ENCODE peak calls at places on chromosomes 4 and X, in nine cellular contexts. X, L, S, G, H, V, T, E and W are unnamed samples.

GRCh38 chr4:140188975-140189374 is 35.0 kb upstream of the MAML3 start:
- DNase-seq in S (no peak), T (no peak), G (no peak), E (peak), L (no peak), X (no peak), V (peak), H (peak), W (no peak)

GRCh38 chr4:164876680-164877324 is at the start of gene APELA:
- DNase-seq in V (no peak), T (peak), L (no peak), G (no peak), X (no peak), H (no peak), E (peak), S (no peak), W (no peak)

GRCh38 chr4:11799182-11799581 is 370.5 kb upstream of the HS3ST1 start:
- DNase-seq in H (no peak), L (no peak), E (no peak), V (no peak), S (peak), G (no peak), X (no peak), T (no peak), W (no peak)

GRCh38 chr4:89506866-89507494 is 199.4 kb upstream of the GPRIN3 start:
- DNase-seq in V (no peak), G (no peak), E (no peak), L (no peak), S (no peak), H (no peak), X (no peak), T (no peak), W (no peak)

GRCh38 chr4:166165829-166166420 is 292.9 kb downstream of the TLL1 start:
- DNase-seq in E (peak), T (peak), H (no peak), L (no peak), S (peak), V (no peak), G (peak), X (peak), W (peak)

GRCh38 chrX:11105080-11105479 is 6.1 kb upstream of the HCCS start:
- DNase-seq in G (no peak), T (no peak), X (peak), H (no peak), L (no peak), S (no peak), E (no peak), V (no peak), W (no peak)

GRCh38 chr4:2064276-2064991 is 5.3 kb downstream of the NAT8L start:
- DNase-seq in H (no peak), X (no peak), E (no peak), L (no peak), T (no peak), S (peak), G (peak), V (peak), W (no peak)

GRCh38 chr4:16206301-16206700 is 20.0 kb downstream of the TAPT1 start:
- DNase-seq in S (no peak), H (no peak), G (no peak), X (no peak), L (no peak), V (no peak), T (no peak), E (no peak), W (no peak)

GRCh38 chrX:39125834-39126233 is 324.6 kb downstream of the MID1IP1 start:
- DNase-seq in E (no peak), L (no peak), S (no peak), X (no peak), V (no peak), T (no peak), H (no peak), G (no peak), W (no peak)

GRCh38 chrX:3141031-3141430 is 99.8 kb downstream of the ARSF start:
- DNase-seq in T (no peak), X (no peak), H (no peak), S (no peak), E (no peak), G (no peak), V (no peak), L (no peak), W (no peak)

GRCh38 chrX:3143043-3143799 is 102.0 kb downstream of the ARSF start:
- DNase-seq in G (no peak), X (peak), H (no peak), T (no peak), E (no peak), S (no peak), L (no peak), V (no peak), W (no peak)

GRCh38 chrX:3145716-3146115 is 104.4 kb downstream of the ARSF start:
- DNase-seq in L (no peak), S (no peak), T (no peak), H (no peak), V (no peak), G (no peak), E (no peak), X (no peak), W (no peak)

GRCh38 chrX:3144651-3145050 is 103.4 kb downstream of the ARSF start:
- DNase-seq in T (no peak), L (no peak), G (no peak), H (no peak), E (no peak), S (no peak), X (no peak), V (no peak), W (no peak)

DNA sequence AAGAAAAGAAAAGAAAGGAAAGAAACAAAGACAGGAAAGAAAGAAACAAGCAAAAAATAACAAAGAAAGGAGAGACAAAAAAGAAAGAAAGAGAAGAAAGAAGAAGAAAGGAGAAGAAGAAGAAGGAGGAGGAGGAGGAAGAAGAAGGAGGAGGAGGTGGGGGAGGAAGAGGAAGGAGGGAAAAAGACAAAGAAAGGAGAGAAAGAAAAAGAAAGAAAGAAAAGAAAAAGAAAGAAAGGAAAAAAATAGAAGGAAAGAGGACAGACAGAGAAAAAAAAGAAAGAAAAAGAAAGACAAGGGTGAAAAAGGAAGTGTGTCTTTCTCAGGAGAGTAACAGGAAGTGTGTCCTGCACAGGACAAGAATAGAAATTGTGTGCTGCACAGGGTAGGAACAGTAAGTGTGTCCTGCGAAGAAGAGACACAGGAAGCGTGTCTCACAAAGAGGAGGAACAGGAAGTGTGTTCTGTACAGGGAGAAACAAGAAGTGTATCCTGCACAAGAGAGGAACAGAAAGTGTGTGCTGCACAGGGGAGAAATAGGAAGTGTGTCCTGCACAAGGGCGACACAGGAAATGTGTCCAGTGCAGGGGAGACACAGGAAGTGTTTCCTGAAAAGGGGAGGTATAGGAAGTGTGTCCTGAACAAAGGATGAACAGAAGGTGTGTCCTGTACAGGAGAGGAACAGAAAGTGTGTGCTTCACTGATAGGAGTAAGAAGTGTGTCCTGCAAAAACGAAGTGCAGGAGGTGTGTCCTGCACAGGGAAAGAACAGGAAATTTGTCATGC is 101.2 kb downstream of the ARSF start:
- DNase-seq in G (no peak), L (no peak), V (no peak), H (no peak), E (no peak), S (no peak), T (no peak), X (peak), W (no peak)
- H3K4me3 ChIP-seq in G (no peak), L (no peak), V (no peak), H (no peak), E (no peak), S (no peak), T (no peak), X (no peak), W (no peak)

GRCh38 chrX:63810746-63811145 is 25.7 kb upstream of the ARHGEF9 start:
- DNase-seq in V (no peak), H (no peak), S (no peak), E (no peak), L (no peak), T (no peak), G (no peak), X (no peak), W (no peak)

GRCh38 chrX:63809158-63809557 is 24.1 kb upstream of the ARHGEF9 start:
- DNase-seq in V (no peak), L (no peak), E (no peak), T (no peak), G (no peak), S (no peak), X (no peak), H (no peak), W (no peak)

DNA sequence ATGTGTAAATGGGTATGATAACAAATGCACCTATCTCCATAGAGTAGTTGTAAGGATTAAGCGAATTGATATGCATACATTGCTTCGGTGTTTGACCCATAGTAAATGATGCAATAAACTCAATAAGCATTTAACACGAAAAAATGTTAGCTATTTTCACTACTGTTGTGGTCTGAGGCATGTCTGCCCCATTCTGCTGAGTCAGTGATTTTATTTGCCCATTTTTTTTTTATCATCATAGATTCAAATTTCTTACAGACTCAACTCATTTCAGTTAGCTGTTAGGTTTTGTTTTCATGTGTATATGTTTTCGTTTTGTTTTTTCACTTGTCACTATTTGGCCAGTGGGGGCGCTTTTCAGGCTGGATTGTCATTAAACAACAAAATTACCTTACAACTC is 27.8 kb upstream of the ARHGEF9 start:
- DNase-seq in T (no peak), H (no peak), X (no peak), S (no peak), E (no peak), L (no peak), V (no peak), G (no peak), W (no peak)
- TF ChIP-seq CTCF in T (no peak), H (no peak), X (no peak), S (no peak), E (no peak), L (no peak), V (no peak), G (peak), W (no peak)

GRCh38 chrX:120463241-120463640 is 5.9 kb downstream of the LAMP2 start:
- DNase-seq in E (peak), H (no peak), T (no peak), L (no peak), S (no peak), V (no peak), X (peak), G (no peak), W (no peak)

GRCh38 chrX:120456973-120457372 is 12.1 kb downstream of the LAMP2 start:
- DNase-seq in G (no peak), S (no peak), H (no peak), T (no peak), X (no peak), L (no peak), E (no peak), V (no peak), W (no peak)

GRCh38 chrX:120457766-120458180 is 11.3 kb downstream of the LAMP2 start:
- DNase-seq in S (no peak), G (no peak), E (no peak), H (no peak), L (no peak), T (peak), X (no peak), V (no peak), W (no peak)

GRCh38 chrX:120462370-120462769 is 6.7 kb downstream of the LAMP2 start:
- DNase-seq in E (no peak), T (no peak), L (no peak), G (no peak), V (no peak), H (no peak), S (no peak), X (no peak), W (no peak)

DNA sequence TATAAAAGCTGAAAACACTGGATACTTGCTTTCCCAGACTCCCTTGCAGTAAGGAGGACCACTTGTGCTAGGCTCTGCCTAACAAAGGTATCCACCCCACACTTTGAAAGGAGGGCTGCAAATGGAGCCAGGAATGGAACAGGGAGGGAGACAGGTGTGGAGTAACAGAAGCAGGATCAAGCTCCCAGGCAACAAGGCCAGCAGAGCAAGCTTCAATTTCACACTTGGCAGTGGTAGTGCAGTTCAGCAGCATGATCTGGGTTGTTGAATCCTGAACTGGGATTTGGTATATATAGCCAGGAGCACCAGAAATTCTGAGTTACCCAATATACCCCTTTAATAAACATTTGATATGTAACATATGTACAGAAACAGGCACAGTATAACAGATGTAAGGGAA is 9.8 kb downstream of the LAMP2 start:
- DNase-seq in S (no peak), X (no peak), H (no peak), T (no peak), L (no peak), E (no peak), G (no peak), V (no peak), W (no peak)
- H3K27ac ChIP-seq in S (no peak), X (no peak), H (no peak), T (no peak), L (no peak), E (no peak), G (peak), V (no peak), W (no peak)

GRCh38 chr4:41148292-41148691 is 66.0 kb downstream of the APBB2 start:
- DNase-seq in L (no peak), S (no peak), H (no peak), E (no peak), V (no peak), T (no peak), G (no peak), X (no peak), W (no peak)

GRCh38 chr4:41145571-41146078 is 68.7 kb downstream of the APBB2 start:
- DNase-seq in X (no peak), T (peak), H (no peak), V (no peak), S (no peak), G (no peak), E (no peak), L (no peak), W (no peak)

GRCh38 chr4:41146716-41147506 is 67.4 kb downstream of the APBB2 start:
- DNase-seq in E (no peak), X (no peak), T (no peak), S (no peak), L (no peak), H (peak), V (no peak), G (no peak), W (no peak)

GRCh38 chr4:41144812-41145211 is 69.5 kb downstream of the APBB2 start:
- DNase-seq in L (no peak), V (no peak), X (no peak), E (no peak), G (no peak), T (no peak), S (no peak), H (no peak), W (no peak)

GRCh38 chr4:41146196-41146595 is 68.1 kb downstream of the APBB2 start:
- DNase-seq in S (no peak), V (no peak), E (no peak), H (no peak), X (no peak), L (no peak), T (no peak), G (no peak), W (no peak)
- H3K4me3 ChIP-seq in S (no peak), V (no peak), E (no peak), H (no peak), X (no peak), L (no peak), T (no peak), G (no peak), W (no peak)

GRCh38 chrX:44945736-44946135 is 72.7 kb downstream of the KDM6A start:
- DNase-seq in T (no peak), E (no peak), S (no peak), X (no peak), V (no peak), L (no peak), G (no peak), H (no peak), W (no peak)
- TF ChIP-seq CTCF in T (peak), E (no peak), S (peak), X (no peak), V (no peak), L (no peak), G (no peak), H (no peak), W (peak)

GRCh38 chrX:46577116-46578005 is 3.8 kb downstream of the CHST7 start:
- DNase-seq in X (no peak), E (no peak), L (no peak), T (no peak), V (no peak), S (no peak), H (no peak), G (no peak), W (no peak)

GRCh38 chrX:46576458-46576857 is 2.9 kb downstream of the CHST7 start:
- DNase-seq in X (no peak), L (no peak), T (no peak), E (no peak), V (no peak), G (no peak), H (peak), S (no peak), W (no peak)

GRCh38 chrX:46575586-46575985 is 2.0 kb downstream of the CHST7 start:
- DNase-seq in T (no peak), H (no peak), G (no peak), X (no peak), S (no peak), E (no peak), V (no peak), L (no peak), W (no peak)

GRCh38 chrX:46574941-46575381 is 1.4 kb downstream of the CHST7 start:
- DNase-seq in L (no peak), H (no peak), S (no peak), V (peak), X (no peak), E (peak), G (peak), T (no peak), W (peak)

GRCh38 chrX:46575991-46576392 is 2.4 kb downstream of the CHST7 start:
- DNase-seq in X (no peak), V (peak), H (peak), E (no peak), G (no peak), T (no peak), S (peak), L (peak), W (no peak)
- H3K27ac ChIP-seq in X (peak), V (no peak), H (peak), E (no peak), G (peak), T (no peak), S (no peak), L (peak), W (no peak)

GRCh38 chr4:182246401-182247205 is 3.4 kb downstream of the TENM3 start:
- DNase-seq in E (peak), T (no peak), G (no peak), H (no peak), S (no peak), X (no peak), V (no peak), L (no peak), W (no peak)
- H3K4me3 ChIP-seq in E (no peak), T (no peak), G (no peak), H (peak), S (no peak), X (no peak), V (no peak), L (no peak), W (no peak)